ENCODE peak calls at places on chromosomes 1 and 21, in eight cellular contexts. One of them, this sample, is unnamed. For H4K20me1, the result is how much of the 10 kb centered on the place peaks cover.

GRCh38 chr1:79431341-79431740 is 424.8 kb upstream of the ADGRL4 start:
- DNase-seq in GM23338: no peak
- DNase-seq in GM23248: no peak
- DNase-seq in PC-3: no peak
- DNase-seq in OCI-LY7: peak
- DNase-seq in SK-N-SH: no peak
- DNase-seq in neural progenitor cell: no peak
- DNase-seq in hepatocyte: no peak
- DNase-seq in this sample: no peak

GRCh38 chr21:32674038-32674437 is 53.8 kb downstream of the SYNJ1 start:
- DNase-seq in SK-N-SH: no peak
- DNase-seq in hepatocyte: no peak
- DNase-seq in GM23248: no peak
- DNase-seq in neural progenitor cell: no peak
- DNase-seq in GM23338: no peak
- DNase-seq in PC-3: no peak
- DNase-seq in OCI-LY7: no peak
- DNase-seq in this sample: no peak

GRCh38 chr1:167065481-167065880 is 24.7 kb downstream of the GPA33 start:
- DNase-seq in GM23338: no peak
- DNase-seq in hepatocyte: no peak
- DNase-seq in neural progenitor cell: no peak
- DNase-seq in PC-3: no peak
- DNase-seq in SK-N-SH: no peak
- DNase-seq in GM23248: no peak
- DNase-seq in OCI-LY7: no peak
- DNase-seq in this sample: no peak

GRCh38 chr1:189180057-189180456 is 1297.6 kb downstream of the BRINP3 start:
- DNase-seq in PC-3: no peak
- DNase-seq in hepatocyte: no peak
- DNase-seq in GM23248: no peak
- DNase-seq in GM23338: no peak
- DNase-seq in SK-N-SH: no peak
- DNase-seq in neural progenitor cell: no peak
- DNase-seq in OCI-LY7: no peak
- DNase-seq in this sample: peak

GRCh38 chr1:212162635-212163034 is 122.6 kb upstream of the PPP2R5A start:
- DNase-seq in OCI-LY7: no peak
- DNase-seq in SK-N-SH: no peak
- DNase-seq in GM23248: peak
- DNase-seq in neural progenitor cell: no peak
- DNase-seq in GM23338: no peak
- DNase-seq in PC-3: no peak
- DNase-seq in hepatocyte: no peak
- DNase-seq in this sample: peak

GRCh38 chr21:17818158-17819113 is 720 bp downstream of the C21orf91 start:
- DNase-seq in GM23338: peak
- DNase-seq in OCI-LY7: peak
- DNase-seq in SK-N-SH: peak
- DNase-seq in neural progenitor cell: peak
- DNase-seq in hepatocyte: peak
- DNase-seq in GM23248: peak
- DNase-seq in PC-3: peak
- DNase-seq in this sample: peak

GRCh38 chr21:31426235-31426797 is 82.3 kb upstream of the TIAM1 start:
- DNase-seq in hepatocyte: no peak
- DNase-seq in neural progenitor cell: no peak
- DNase-seq in GM23338: no peak
- DNase-seq in SK-N-SH: no peak
- DNase-seq in PC-3: no peak
- DNase-seq in OCI-LY7: no peak
- DNase-seq in GM23248: peak
- DNase-seq in this sample: peak

GRCh38 chr1:218165687-218166088 is 119.4 kb upstream of the RRP15 start:
- DNase-seq in OCI-LY7: peak
- DNase-seq in neural progenitor cell: peak
- DNase-seq in GM23338: no peak
- DNase-seq in hepatocyte: no peak
- DNase-seq in PC-3: peak
- DNase-seq in SK-N-SH: no peak
- DNase-seq in GM23248: no peak
- DNase-seq in this sample: peak

GRCh38 chr1:201636581-201636980 is 97.7 kb downstream of the NAV1 start:
- DNase-seq in SK-N-SH: no peak
- DNase-seq in GM23248: peak
- DNase-seq in OCI-LY7: no peak
- DNase-seq in neural progenitor cell: no peak
- DNase-seq in PC-3: no peak
- DNase-seq in hepatocyte: no peak
- DNase-seq in GM23338: no peak
- DNase-seq in this sample: no peak

GRCh38 chr1:168065511-168065910 is 71.2 kb downstream of the GPR161 start:
- DNase-seq in hepatocyte: no peak
- DNase-seq in PC-3: no peak
- DNase-seq in OCI-LY7: no peak
- DNase-seq in SK-N-SH: no peak
- DNase-seq in neural progenitor cell: no peak
- DNase-seq in GM23248: no peak
- DNase-seq in GM23338: no peak
- DNase-seq in this sample: no peak

GRCh38 chr1:226687476-226687875 is 51.6 kb downstream of the ITPKB start:
- DNase-seq in hepatocyte: no peak
- DNase-seq in GM23338: no peak
- DNase-seq in OCI-LY7: peak
- DNase-seq in GM23248: no peak
- DNase-seq in SK-N-SH: no peak
- DNase-seq in neural progenitor cell: no peak
- DNase-seq in PC-3: no peak
- DNase-seq in this sample: no peak

GRCh38 chr1:8395433-8395866 is 77.5 kb downstream of the SLC45A1 start:
- DNase-seq in PC-3: no peak
- DNase-seq in GM23248: no peak
- DNase-seq in OCI-LY7: peak
- DNase-seq in GM23338: no peak
- DNase-seq in neural progenitor cell: no peak
- DNase-seq in hepatocyte: no peak
- DNase-seq in SK-N-SH: no peak
- DNase-seq in this sample: peak

GRCh38 chr1:8389962-8390535 is 72.1 kb downstream of the SLC45A1 start:
- DNase-seq in OCI-LY7: no peak
- DNase-seq in SK-N-SH: no peak
- DNase-seq in GM23338: no peak
- DNase-seq in PC-3: no peak
- DNase-seq in hepatocyte: no peak
- DNase-seq in neural progenitor cell: no peak
- DNase-seq in GM23248: no peak
- DNase-seq in this sample: no peak

GRCh38 chr1:8390707-8391106 is 72.8 kb downstream of the SLC45A1 start:
- DNase-seq in hepatocyte: no peak
- DNase-seq in neural progenitor cell: no peak
- DNase-seq in GM23248: no peak
- DNase-seq in OCI-LY7: no peak
- DNase-seq in GM23338: no peak
- DNase-seq in PC-3: no peak
- DNase-seq in SK-N-SH: no peak
- DNase-seq in this sample: no peak

GRCh38 chr1:8394456-8395321 is 76.8 kb downstream of the SLC45A1 start:
- DNase-seq in neural progenitor cell: no peak
- DNase-seq in OCI-LY7: no peak
- DNase-seq in PC-3: peak
- DNase-seq in GM23248: peak
- DNase-seq in SK-N-SH: no peak
- DNase-seq in GM23338: no peak
- DNase-seq in hepatocyte: no peak
- DNase-seq in this sample: no peak

DNA sequence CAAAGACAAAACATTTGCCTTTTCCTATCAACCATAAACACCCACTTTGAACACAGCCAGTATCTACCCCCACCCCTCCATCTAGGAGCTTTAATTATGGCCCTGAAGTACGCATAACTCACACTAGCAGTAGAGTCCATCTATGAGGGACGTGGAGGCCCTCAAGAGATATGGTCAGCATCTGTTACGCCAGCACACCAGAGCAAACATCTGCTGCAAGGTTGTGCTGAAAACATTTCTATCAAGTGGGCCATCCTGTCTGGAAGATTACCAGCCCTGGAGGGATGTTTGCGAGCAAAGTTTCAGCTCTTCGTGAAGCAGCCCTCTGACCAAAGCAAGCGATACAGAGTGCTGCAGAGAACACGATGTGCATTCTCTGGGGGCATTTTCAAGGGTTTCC is 74.6 kb downstream of the SLC45A1 start:
- DNase-seq in GM23248: no peak
- DNase-seq in PC-3: no peak
- DNase-seq in GM23338: no peak
- DNase-seq in neural progenitor cell: no peak
- DNase-seq in hepatocyte: no peak
- DNase-seq in SK-N-SH: peak
- DNase-seq in OCI-LY7: no peak
- DNase-seq in this sample: no peak
- H4K20me1 ChIP-seq in GM23248: under half
- H4K20me1 ChIP-seq in PC-3: under half
- H4K20me1 ChIP-seq in GM23338: under half
- H4K20me1 ChIP-seq in neural progenitor cell: half or more
- H4K20me1 ChIP-seq in hepatocyte: under half
- H4K20me1 ChIP-seq in SK-N-SH: under half
- H4K20me1 ChIP-seq in OCI-LY7: half or more
- H4K20me1 ChIP-seq in this sample: under half

GRCh38 chr21:44850208-44850800 is 23.2 kb downstream of the PTTG1IP start:
- DNase-seq in PC-3: no peak
- DNase-seq in neural progenitor cell: no peak
- DNase-seq in SK-N-SH: no peak
- DNase-seq in hepatocyte: no peak
- DNase-seq in GM23248: no peak
- DNase-seq in OCI-LY7: no peak
- DNase-seq in GM23338: no peak
- DNase-seq in this sample: no peak

GRCh38 chr21:44848821-44849521 is 24.5 kb downstream of the PTTG1IP start:
- DNase-seq in SK-N-SH: no peak
- DNase-seq in OCI-LY7: no peak
- DNase-seq in PC-3: no peak
- DNase-seq in hepatocyte: no peak
- DNase-seq in GM23338: no peak
- DNase-seq in GM23248: no peak
- DNase-seq in neural progenitor cell: no peak
- DNase-seq in this sample: no peak

GRCh38 chr21:44853601-44854390 is 19.7 kb downstream of the PTTG1IP start:
- DNase-seq in GM23338: no peak
- DNase-seq in GM23248: no peak
- DNase-seq in neural progenitor cell: no peak
- DNase-seq in PC-3: no peak
- DNase-seq in SK-N-SH: no peak
- DNase-seq in hepatocyte: no peak
- DNase-seq in OCI-LY7: no peak
- DNase-seq in this sample: peak

GRCh38 chr21:44849616-44850130 is 23.8 kb downstream of the PTTG1IP start:
- DNase-seq in SK-N-SH: no peak
- DNase-seq in PC-3: no peak
- DNase-seq in neural progenitor cell: no peak
- DNase-seq in GM23338: no peak
- DNase-seq in hepatocyte: peak
- DNase-seq in GM23248: no peak
- DNase-seq in OCI-LY7: no peak
- DNase-seq in this sample: no peak

GRCh38 chr21:44850905-44851657 is 22.4 kb downstream of the PTTG1IP start:
- DNase-seq in neural progenitor cell: no peak
- DNase-seq in OCI-LY7: no peak
- DNase-seq in SK-N-SH: no peak
- DNase-seq in GM23248: no peak
- DNase-seq in PC-3: no peak
- DNase-seq in hepatocyte: no peak
- DNase-seq in GM23338: no peak
- DNase-seq in this sample: no peak
- TF ChIP-seq EZH2phosphoT487 in neural progenitor cell: no peak
- TF ChIP-seq EZH2phosphoT487 in OCI-LY7: no peak
- TF ChIP-seq EZH2phosphoT487 in SK-N-SH: no peak
- TF ChIP-seq EZH2phosphoT487 in GM23248: no peak
- TF ChIP-seq EZH2phosphoT487 in PC-3: no peak
- TF ChIP-seq EZH2phosphoT487 in hepatocyte: no peak
- TF ChIP-seq EZH2phosphoT487 in GM23338: no peak
- TF ChIP-seq EZH2phosphoT487 in this sample: no peak

GRCh38 chr1:113074237-113074636 is 1.2 kb downstream of the LRIG2 start:
- DNase-seq in OCI-LY7: peak
- DNase-seq in PC-3: peak
- DNase-seq in neural progenitor cell: no peak
- DNase-seq in GM23338: peak
- DNase-seq in GM23248: peak
- DNase-seq in hepatocyte: no peak
- DNase-seq in SK-N-SH: no peak
- DNase-seq in this sample: no peak

GRCh38 chr1:113072757-113073456 is at the start of gene LRIG2:
- DNase-seq in hepatocyte: peak
- DNase-seq in GM23248: peak
- DNase-seq in neural progenitor cell: peak
- DNase-seq in GM23338: peak
- DNase-seq in OCI-LY7: peak
- DNase-seq in SK-N-SH: peak
- DNase-seq in PC-3: peak
- DNase-seq in this sample: peak

GRCh38 chr1:113073457-113073950 is 506 bp downstream of the LRIG2 start:
- DNase-seq in PC-3: peak
- DNase-seq in hepatocyte: peak
- DNase-seq in GM23248: peak
- DNase-seq in GM23338: peak
- DNase-seq in SK-N-SH: peak
- DNase-seq in OCI-LY7: no peak
- DNase-seq in neural progenitor cell: peak
- DNase-seq in this sample: peak

DNA sequence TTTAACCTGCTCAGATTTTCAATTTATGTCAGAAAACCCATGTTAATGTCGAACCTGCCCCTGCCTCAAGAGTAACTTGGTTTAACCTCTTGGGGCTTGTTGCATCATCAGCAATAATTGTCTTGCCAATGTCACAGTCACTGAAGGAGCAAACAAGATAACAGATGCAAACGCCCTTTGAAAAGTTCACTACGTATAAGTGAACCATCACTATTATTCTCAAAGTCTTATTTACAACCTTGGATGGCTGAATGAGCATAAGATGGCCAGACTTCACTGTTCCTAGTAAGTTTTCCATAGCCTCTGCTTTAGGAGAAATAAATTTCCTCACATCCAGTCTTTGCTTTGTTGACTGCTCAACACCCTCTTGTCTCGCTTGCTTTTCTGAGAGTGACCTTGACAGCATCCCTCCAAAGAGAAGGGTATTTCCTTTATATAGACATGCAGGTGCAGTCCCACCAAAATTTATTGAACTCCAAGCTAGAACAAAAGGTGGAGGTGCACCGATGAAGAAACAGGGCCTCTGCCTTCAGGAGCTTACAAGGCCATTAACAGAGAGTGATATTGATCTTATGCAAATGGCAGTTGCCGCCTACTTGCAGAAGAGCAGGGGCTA is 749 bp upstream of the LRIG2 start:
- DNase-seq in neural progenitor cell: no peak
- DNase-seq in hepatocyte: peak
- DNase-seq in GM23248: no peak
- DNase-seq in SK-N-SH: no peak
- DNase-seq in GM23338: peak
- DNase-seq in PC-3: no peak
- DNase-seq in OCI-LY7: no peak
- DNase-seq in this sample: no peak
- H4K20me1 ChIP-seq in neural progenitor cell: under half
- H4K20me1 ChIP-seq in hepatocyte: under half
- H4K20me1 ChIP-seq in GM23248: under half
- H4K20me1 ChIP-seq in SK-N-SH: under half
- H4K20me1 ChIP-seq in GM23338: under half
- H4K20me1 ChIP-seq in PC-3: under half
- H4K20me1 ChIP-seq in OCI-LY7: under half
- H4K20me1 ChIP-seq in this sample: under half

GRCh38 chr1:31626451-31627202 is 9.1 kb downstream of the HCRTR1 start:
- DNase-seq in GM23338: peak
- DNase-seq in SK-N-SH: no peak
- DNase-seq in hepatocyte: peak
- DNase-seq in GM23248: peak
- DNase-seq in neural progenitor cell: peak
- DNase-seq in OCI-LY7: no peak
- DNase-seq in PC-3: no peak
- DNase-seq in this sample: no peak
- TF ChIP-seq EZH2phosphoT487 in GM23338: no peak
- TF ChIP-seq EZH2phosphoT487 in SK-N-SH: no peak
- TF ChIP-seq EZH2phosphoT487 in hepatocyte: no peak
- TF ChIP-seq EZH2phosphoT487 in GM23248: no peak
- TF ChIP-seq EZH2phosphoT487 in neural progenitor cell: no peak
- TF ChIP-seq EZH2phosphoT487 in OCI-LY7: no peak
- TF ChIP-seq EZH2phosphoT487 in PC-3: no peak
- TF ChIP-seq EZH2phosphoT487 in this sample: no peak